ENCODE peak calls at places on chromosomes 16 and 17, in seven cellular contexts. S, C, R, L, V, D and A are unnamed samples.
A peak's percentile ranks its signal among the peaks of the same experiment; 100 is the strongest.

GRCh38 chr16:71287903-71288302 is 1.3 kb downstream of the CMTR2 start:
- DNase-seq in S (no peak), C (no peak), R (no peak), L (no peak), V (no peak), D (no peak), A (no peak)

GRCh38 chr16:75566889-75567255 is 693 bp downstream of the GABARAPL2 start:
- DNase-seq in S (peak; percentile 28), C (no peak), R (no peak), L (no peak), V (no peak), D (peak; percentile 14), A (no peak)

GRCh38 chr16:23348579-23349469 is 46.7 kb downstream of the SCNN1B start:
- DNase-seq in S (no peak), C (no peak), R (no peak), L (no peak), V (no peak), D (no peak), A (no peak)

GRCh38 chr16:24729967-24730815 is 740 bp downstream of the TNRC6A start:
- DNase-seq in S (peak; percentile 30), C (peak; percentile 33), R (no peak), L (no peak), V (peak; percentile 18), D (peak; percentile 43), A (no peak)

GRCh38 chr17:4329838-4330237 is 36.6 kb downstream of the UBE2G1 start:
- DNase-seq in S (no peak), C (no peak), R (no peak), L (no peak), V (no peak), D (no peak), A (no peak)

GRCh38 chr17:58219789-58220183 is 731 bp upstream of the MKS1 start:
- DNase-seq in S (no peak), C (no peak), R (no peak), L (no peak), V (peak; percentile 40), D (no peak), A (no peak)

GRCh38 chr16:20147091-20147490 is 73.4 kb upstream of the GPR139 start:
- DNase-seq in S (no peak), C (no peak), R (no peak), L (no peak), V (no peak), D (no peak), A (no peak)

GRCh38 chr16:79601092-79601977 is 798 bp upstream of the MAF start:
- DNase-seq in S (peak; percentile 64), C (peak; percentile 72), R (no peak), L (peak; percentile 31), V (peak; percentile 48), D (peak; percentile 72), A (no peak)

GRCh38 chr17:55652825-55653224 is 69.8 kb downstream of the TMEM100 start:
- DNase-seq in S (no peak), C (no peak), R (no peak), L (no peak), V (no peak), D (no peak), A (no peak)

GRCh38 chr17:1561420-1562177 is 993 bp downstream of the PITPNA start:
- DNase-seq in S (no peak), C (no peak), R (no peak), L (no peak), V (no peak), D (no peak), A (peak; percentile 62)

GRCh38 chr16:11586856-11587642 is at the start of gene LITAF:
- DNase-seq in S (peak; percentile 72), C (peak; percentile 78), R (no peak), L (peak; percentile 71), V (peak; percentile 60), D (peak; percentile 76), A (peak; percentile 82)

GRCh38 chr17:50699410-50699809 is 8.3 kb downstream of the ANKRD40 start:
- DNase-seq in S (no peak), C (no peak), R (no peak), L (no peak), V (no peak), D (no peak), A (no peak)

GRCh38 chr17:76827736-76828135 is 40.5 kb upstream of the MGAT5B start:
- DNase-seq in S (no peak), C (no peak), R (no peak), L (peak; percentile 26), V (no peak), D (no peak), A (no peak)

GRCh38 chr17:67218385-67218950 is 26.5 kb downstream of the HELZ start:
- DNase-seq in S (no peak), C (no peak), R (no peak), L (no peak), V (no peak), D (no peak), A (no peak)

GRCh38 chr17:13646411-13646810 is 44.7 kb upstream of the HS3ST3A1 start:
- DNase-seq in S (no peak), C (no peak), R (no peak), L (no peak), V (no peak), D (no peak), A (no peak)

GRCh38 chr16:53022374-53022773 is 30.3 kb downstream of the CHD9NB start:
- DNase-seq in S (peak; percentile 22), C (peak; percentile 39), R (no peak), L (no peak), V (peak; percentile 40), D (peak; percentile 33), A (no peak)

GRCh38 chr16:47815655-47816054 is 340.1 kb downstream of the ABCC12 start:
- DNase-seq in S (no peak), C (no peak), R (no peak), L (no peak), V (no peak), D (no peak), A (no peak)

GRCh38 chr16:53950677-53951076 is 246.7 kb downstream of the FTO start:
- DNase-seq in S (peak; percentile 24), C (no peak), R (no peak), L (no peak), V (no peak), D (no peak), A (no peak)

GRCh38 chr16:69885722-69886121 is 65.4 kb upstream of the CLEC18A start:
- DNase-seq in S (no peak), C (no peak), R (no peak), L (no peak), V (no peak), D (no peak), A (no peak)

GRCh38 chr16:12513057-12513790 is 290.5 kb downstream of the CPPED1 start:
- DNase-seq in S (no peak), C (no peak), R (no peak), L (no peak), V (no peak), D (no peak), A (no peak)

GRCh38 chr17:17443173-17443572 is 33.6 kb upstream of the MED9 start:
- DNase-seq in S (no peak), C (no peak), R (no peak), L (no peak), V (no peak), D (no peak), A (no peak)

GRCh38 chr17:17447264-17447663 is 29.5 kb upstream of the MED9 start:
- DNase-seq in S (no peak), C (no peak), R (no peak), L (no peak), V (no peak), D (no peak), A (no peak)

GRCh38 chr17:17446666-17447155 is 30.1 kb upstream of the MED9 start:
- DNase-seq in S (peak; percentile 41), C (no peak), R (no peak), L (no peak), V (no peak), D (no peak), A (no peak)

GRCh38 chr17:17445925-17446665 is 30.7 kb upstream of the MED9 start:
- DNase-seq in S (peak; percentile 54), C (peak; percentile 83), R (no peak), L (peak; percentile 76), V (peak; percentile 76), D (peak; percentile 51), A (no peak)

DNA sequence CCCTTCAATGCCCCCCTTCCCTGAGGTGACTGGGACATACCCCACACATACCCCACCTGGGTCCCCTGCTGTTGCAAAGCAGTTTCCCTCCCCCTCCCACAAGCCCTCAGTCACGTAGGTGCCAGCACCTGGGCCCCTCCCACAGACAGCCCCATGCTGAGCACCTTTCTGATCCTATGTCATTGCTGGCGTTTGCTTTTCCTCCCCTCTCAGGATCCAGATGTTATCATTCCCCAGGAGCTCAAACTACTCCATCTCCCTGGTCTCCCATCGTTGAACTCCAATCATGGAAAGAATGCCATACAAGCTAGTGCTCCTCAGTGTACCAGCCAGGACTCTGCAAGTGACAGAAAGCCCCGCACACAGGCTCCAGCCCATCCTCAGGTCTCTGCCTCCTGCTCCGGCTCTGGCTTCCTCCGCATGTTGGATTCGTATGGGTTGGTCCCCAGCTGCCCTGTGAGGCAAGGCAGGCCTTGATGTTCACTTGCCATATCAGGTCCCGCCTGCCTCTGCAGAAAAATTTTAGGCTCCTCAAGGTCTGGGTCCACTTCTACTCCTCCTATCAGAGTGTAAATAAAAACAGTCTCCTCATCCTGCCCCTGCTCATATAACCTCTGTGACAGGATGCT is 31.4 kb upstream of the MED9 start:
- DNase-seq in S (no peak), C (no peak), R (no peak), L (no peak), V (no peak), D (no peak), A (no peak)
- TF ChIP-seq POLR2A in S (no peak), C (no peak), R (no peak), L (no peak), V (no peak), D (no peak), A (no peak)

DNA sequence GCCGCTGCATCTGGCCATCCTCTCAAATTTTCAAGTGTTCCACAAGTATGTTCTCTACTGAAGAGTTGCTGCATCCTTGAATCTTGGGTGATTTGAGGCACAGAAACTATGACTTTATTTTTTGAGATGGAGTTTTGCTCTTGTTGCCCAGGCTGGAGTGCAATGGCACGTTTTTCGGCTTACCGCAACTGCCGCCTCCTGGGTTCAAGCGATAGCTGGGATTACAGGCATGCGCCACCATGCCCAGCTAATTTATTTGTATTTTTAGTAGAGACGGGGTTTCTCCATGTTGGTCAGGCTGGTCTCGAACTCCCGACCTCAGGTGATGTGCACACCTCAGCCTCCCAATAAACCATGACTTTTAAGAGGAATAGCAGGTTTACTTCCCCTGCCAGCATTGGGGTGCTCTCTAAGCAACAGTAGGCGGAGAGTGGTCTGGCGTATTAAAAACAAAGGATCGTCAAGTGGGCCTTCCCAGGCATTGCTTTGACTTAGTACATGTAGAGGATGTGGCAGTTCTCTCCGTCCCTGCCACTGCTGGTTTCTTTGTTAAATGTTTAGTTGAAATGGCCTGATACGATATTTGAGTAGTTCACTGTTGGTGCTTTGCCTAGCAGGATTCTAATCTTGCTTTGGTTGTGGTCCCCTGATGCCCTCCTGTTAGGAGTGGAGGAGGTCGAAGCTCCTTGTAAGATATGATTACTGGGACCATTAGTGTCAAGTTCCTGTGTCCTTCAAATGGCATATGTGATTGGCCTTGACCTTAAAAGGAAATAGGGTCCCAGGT is 9.5 kb downstream of the PYCARD start:
- DNase-seq in S (no peak), C (no peak), R (no peak), L (no peak), V (no peak), D (no peak), A (no peak)
- TF ChIP-seq POLR2AphosphoS5 in S (no peak), C (no peak), R (no peak), L (no peak), V (no peak), D (no peak), A (peak; percentile 57)

GRCh38 chr17:46122486-46122871 is 70.8 kb downstream of the KANSL1 start:
- DNase-seq in S (no peak), C (no peak), R (no peak), L (no peak), V (no peak), D (no peak), A (no peak)
- TF ChIP-seq POLR2A in S (no peak), C (no peak), R (no peak), L (no peak), V (no peak), D (no peak), A (no peak)

GRCh38 chr16:4086153-4086552 is 30.1 kb downstream of the ADCY9 start:
- DNase-seq in S (no peak), C (no peak), R (no peak), L (peak; percentile 10), V (no peak), D (peak; percentile 4), A (no peak)
- TF ChIP-seq POLR2AphosphoS5 in S (no peak), C (no peak), R (no peak), L (no peak), V (no peak), D (no peak), A (no peak)